ENCODE peak calls at places on chromosomes 3 and 15, in nine cellular contexts. One of them, this sample, is unnamed.

GRCh38 chr3:22634450-22634849 is 568.7 kb upstream of the UBE2E2 start:
- DNase-seq in IMR-90: no peak
- DNase-seq in SW480: no peak
- DNase-seq in fibroblast of pulmonary artery: no peak
- DNase-seq in stimulated activated CD4-positive, alpha-beta T cell treated with anti-CD3 and anti-CD28 coated beads, Interleukin-1b, Interleukin-23, amount 100 ng/mL, for 1 hour: no peak
- DNase-seq in AG08396: no peak
- DNase-seq in EL: no peak
- DNase-seq in spleen: no peak
- DNase-seq in K562: no peak
- DNase-seq in this sample: no peak

GRCh38 chr15:67149859-67150824 is 84.7 kb downstream of the SMAD3 start:
- DNase-seq in IMR-90: peak; percentile 99
- DNase-seq in SW480: peak; percentile 84
- DNase-seq in fibroblast of pulmonary artery: peak; percentile 99
- DNase-seq in stimulated activated CD4-positive, alpha-beta T cell treated with anti-CD3 and anti-CD28 coated beads, Interleukin-1b, Interleukin-23, amount 100 ng/mL, for 1 hour: no peak
- DNase-seq in AG08396: peak; percentile 81
- DNase-seq in EL: peak; percentile 99
- DNase-seq in spleen: no peak
- DNase-seq in K562: peak; percentile 60
- DNase-seq in this sample: peak; percentile 92

GRCh38 chr3:114406922-114407321 is 113.1 kb downstream of the TIGIT start:
- DNase-seq in IMR-90: no peak
- DNase-seq in SW480: no peak
- DNase-seq in fibroblast of pulmonary artery: no peak
- DNase-seq in stimulated activated CD4-positive, alpha-beta T cell treated with anti-CD3 and anti-CD28 coated beads, Interleukin-1b, Interleukin-23, amount 100 ng/mL, for 1 hour: no peak
- DNase-seq in AG08396: no peak
- DNase-seq in EL: no peak
- DNase-seq in spleen: no peak
- DNase-seq in K562: no peak
- DNase-seq in this sample: no peak

GRCh38 chr3:2098398-2099027 is at the start of gene CNTN4:
- DNase-seq in IMR-90: no peak
- DNase-seq in SW480: peak; percentile 59
- DNase-seq in fibroblast of pulmonary artery: no peak
- DNase-seq in stimulated activated CD4-positive, alpha-beta T cell treated with anti-CD3 and anti-CD28 coated beads, Interleukin-1b, Interleukin-23, amount 100 ng/mL, for 1 hour: no peak
- DNase-seq in AG08396: peak; percentile 22
- DNase-seq in EL: no peak
- DNase-seq in spleen: no peak
- DNase-seq in K562: no peak
- DNase-seq in this sample: peak; percentile 86

GRCh38 chr15:69757186-69757585 is 304.6 kb downstream of the RPLP1 start:
- DNase-seq in IMR-90: peak; percentile 21
- DNase-seq in SW480: peak; percentile 76
- DNase-seq in fibroblast of pulmonary artery: no peak
- DNase-seq in stimulated activated CD4-positive, alpha-beta T cell treated with anti-CD3 and anti-CD28 coated beads, Interleukin-1b, Interleukin-23, amount 100 ng/mL, for 1 hour: peak; percentile 39
- DNase-seq in AG08396: no peak
- DNase-seq in EL: no peak
- DNase-seq in spleen: no peak
- DNase-seq in K562: no peak
- DNase-seq in this sample: no peak

GRCh38 chr3:55487376-55488241 is 503 bp upstream of the WNT5A start:
- DNase-seq in IMR-90: peak; percentile 73
- DNase-seq in SW480: peak; percentile 67
- DNase-seq in fibroblast of pulmonary artery: peak; percentile 70
- DNase-seq in stimulated activated CD4-positive, alpha-beta T cell treated with anti-CD3 and anti-CD28 coated beads, Interleukin-1b, Interleukin-23, amount 100 ng/mL, for 1 hour: no peak
- DNase-seq in AG08396: no peak
- DNase-seq in EL: peak; percentile 78
- DNase-seq in spleen: no peak
- DNase-seq in K562: no peak
- DNase-seq in this sample: no peak

GRCh38 chr3:17138246-17139039 is 253.7 kb downstream of the PLCL2 start:
- DNase-seq in IMR-90: no peak
- DNase-seq in SW480: no peak
- DNase-seq in fibroblast of pulmonary artery: no peak
- DNase-seq in stimulated activated CD4-positive, alpha-beta T cell treated with anti-CD3 and anti-CD28 coated beads, Interleukin-1b, Interleukin-23, amount 100 ng/mL, for 1 hour: no peak
- DNase-seq in AG08396: no peak
- DNase-seq in EL: no peak
- DNase-seq in spleen: no peak
- DNase-seq in K562: no peak
- DNase-seq in this sample: no peak

GRCh38 chr3:31858439-31858838 is 122.6 kb downstream of the OSBPL10 start:
- DNase-seq in IMR-90: no peak
- DNase-seq in SW480: peak; percentile 23
- DNase-seq in fibroblast of pulmonary artery: no peak
- DNase-seq in stimulated activated CD4-positive, alpha-beta T cell treated with anti-CD3 and anti-CD28 coated beads, Interleukin-1b, Interleukin-23, amount 100 ng/mL, for 1 hour: no peak
- DNase-seq in AG08396: no peak
- DNase-seq in EL: no peak
- DNase-seq in spleen: no peak
- DNase-seq in K562: no peak
- DNase-seq in this sample: no peak

GRCh38 chr3:184874709-184875644 is 63.0 kb downstream of the VPS8 start:
- DNase-seq in IMR-90: peak; percentile 32
- DNase-seq in SW480: peak; percentile 44
- DNase-seq in fibroblast of pulmonary artery: peak; percentile 60
- DNase-seq in stimulated activated CD4-positive, alpha-beta T cell treated with anti-CD3 and anti-CD28 coated beads, Interleukin-1b, Interleukin-23, amount 100 ng/mL, for 1 hour: no peak
- DNase-seq in AG08396: peak; percentile 26
- DNase-seq in EL: peak; percentile 32
- DNase-seq in spleen: no peak
- DNase-seq in K562: peak; percentile 31
- DNase-seq in this sample: no peak